ENCODE peak calls at places on chromosomes 7 and 10, in eight cellular contexts. B, O, R, A, Y, L, Q and N are unnamed samples.

GRCh38 chr7:17403996-17404395 is 105.5 kb downstream of the AHR start:
- DNase-seq in B (no peak), R (no peak), L (no peak), Q (no peak), O (no peak), A (no peak), Y (peak), N (no peak)

GRCh38 chr7:134836447-134836846 is 57.0 kb downstream of the CALD1 start:
- DNase-seq in Q (no peak), L (no peak), O (no peak), Y (peak), A (no peak), B (no peak), R (no peak), N (no peak)

GRCh38 chr10:79019441-79019840 is 49.3 kb upstream of the ZMIZ1 start:
- DNase-seq in Y (no peak), O (no peak), R (no peak), A (no peak), L (peak), Q (no peak), B (no peak), N (no peak)

GRCh38 chr10:119817991-119818888 is 54.4 kb downstream of the MCMBP start:
- DNase-seq in Q (no peak), B (no peak), Y (peak), L (peak), A (peak), R (peak), O (no peak), N (peak)

GRCh38 chr7:36723951-36724664 is at the start of gene AOAH:
- DNase-seq in O (peak), A (no peak), Q (no peak), R (no peak), B (peak), Y (no peak), L (peak), N (peak)

GRCh38 chr7:105691029-105691691 is 109.9 kb upstream of the EFCAB10 start:
- DNase-seq in R (no peak), L (no peak), O (no peak), Y (peak), Q (no peak), B (peak), A (no peak), N (no peak)

GRCh38 chr7:34451923-34452322 is 206.1 kb upstream of the NPSR1 start:
- DNase-seq in B (no peak), R (no peak), L (no peak), Q (peak), Y (peak), A (no peak), O (no peak), N (no peak)

GRCh38 chr10:47165711-47166404 is 134.1 kb upstream of the GDF10 start:
- DNase-seq in Y (peak), O (no peak), B (no peak), L (peak), Q (no peak), A (no peak), R (no peak), N (no peak)

GRCh38 chr7:124480074-124480820 is 285.3 kb downstream of the GPR37 start:
- DNase-seq in B (no peak), L (no peak), A (no peak), O (no peak), Y (no peak), R (no peak), Q (no peak), N (no peak)

GRCh38 chr7:421056-421991 is 98.3 kb downstream of the PDGFA start:
- DNase-seq in Y (no peak), O (no peak), R (no peak), A (no peak), B (no peak), L (peak), Q (no peak), N (no peak)

GRCh38 chr10:91772461-91772860 is 25.8 kb upstream of the TNKS2 start:
- DNase-seq in A (no peak), Y (no peak), Q (no peak), R (no peak), O (no peak), L (no peak), B (no peak), N (no peak)

GRCh38 chr10:78550090-78550489 is 516.4 kb downstream of the RPS24 start:
- DNase-seq in A (no peak), B (no peak), L (no peak), Y (no peak), O (no peak), Q (no peak), R (no peak), N (no peak)

GRCh38 chr10:71094712-71095390 is 117.5 kb upstream of the UNC5B start:
- DNase-seq in Y (no peak), B (no peak), Q (no peak), A (no peak), R (no peak), L (no peak), O (no peak), N (no peak)

GRCh38 chr10:11663763-11664555 is 52.5 kb upstream of the USP6NL start:
- DNase-seq in Q (no peak), R (no peak), Y (no peak), A (no peak), B (peak), L (peak), O (no peak), N (no peak)

GRCh38 chr10:96765406-96766240 is 45.3 kb upstream of the PIK3AP1 start:
- DNase-seq in Q (peak), O (no peak), L (peak), Y (peak), R (peak), B (peak), A (peak), N (peak)

GRCh38 chr7:150806454-150806853 is 5.9 kb downstream of the TMEM176A start:
- DNase-seq in A (no peak), L (no peak), Q (no peak), R (no peak), O (no peak), B (no peak), Y (no peak), N (no peak)

GRCh38 chr7:156230576-156230975 is 410.0 kb upstream of the RNF32 start:
- DNase-seq in L (no peak), R (no peak), Q (no peak), B (no peak), O (no peak), Y (no peak), A (no peak), N (no peak)

GRCh38 chr10:5951721-5952407 is 25.5 kb downstream of the IL15RA start:
- DNase-seq in O (no peak), B (no peak), Q (no peak), R (no peak), A (no peak), L (peak), Y (no peak), N (no peak)

GRCh38 chr7:87332321-87332720 is 13.1 kb upstream of the CROT start:
- DNase-seq in R (no peak), L (no peak), Y (no peak), Q (no peak), O (no peak), A (no peak), B (no peak), N (no peak)

GRCh38 chr7:31488562-31489203 is 25.2 kb upstream of the ITPRID1 start:
- DNase-seq in A (no peak), B (no peak), Q (peak), R (peak), L (no peak), O (no peak), Y (no peak), N (no peak)

GRCh38 chr7:82477733-82478515 is 34.3 kb upstream of the CACNA2D1 start:
- DNase-seq in B (no peak), Q (no peak), A (no peak), Y (no peak), R (no peak), L (no peak), O (no peak), N (no peak)

DNA sequence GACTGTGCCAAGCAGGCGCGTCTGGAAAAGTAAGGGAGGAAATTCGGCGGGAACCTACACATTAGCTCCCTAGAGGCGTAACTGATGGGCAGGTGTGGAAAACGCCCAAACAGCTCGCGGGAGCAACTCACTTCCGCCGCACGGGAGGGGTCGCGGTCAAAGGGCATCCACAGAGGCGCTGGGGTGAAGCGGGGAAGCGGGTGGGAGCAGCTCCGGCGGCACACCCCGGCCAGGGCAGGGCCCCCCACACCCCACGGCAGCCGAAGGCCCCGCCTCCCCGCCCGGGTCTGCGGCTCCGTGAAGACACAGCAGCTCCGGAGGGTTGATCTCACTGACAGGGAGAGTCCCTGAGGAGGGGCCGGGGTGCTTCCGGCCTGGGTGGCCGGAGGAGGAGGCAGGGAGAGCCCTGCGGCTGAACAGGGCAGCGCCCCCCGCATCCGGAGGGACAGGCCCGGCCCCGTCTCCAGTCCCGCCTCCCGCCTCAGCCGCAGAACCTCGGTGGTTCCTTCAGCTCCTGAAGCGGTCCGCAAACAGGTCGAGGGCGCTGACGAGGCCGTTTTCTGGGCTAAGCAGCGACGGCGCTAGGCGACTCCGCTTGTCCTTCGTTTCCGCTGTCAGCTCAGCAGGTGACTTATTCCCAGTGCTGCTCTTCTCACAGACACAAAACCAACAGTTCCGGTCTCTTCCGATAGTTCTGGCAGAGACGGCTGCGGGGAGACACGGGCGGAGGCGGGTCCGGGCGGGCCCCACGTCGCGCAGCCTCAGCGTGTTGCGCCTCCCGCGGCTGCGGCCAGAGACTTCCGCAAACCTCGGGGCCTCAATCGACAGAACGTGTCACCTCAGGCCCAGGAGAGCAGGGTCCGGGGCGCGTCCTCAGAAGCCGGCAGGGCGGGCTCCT is 276.1 kb downstream of the DNAJB6 start:
- DNase-seq in B (peak), L (peak), Y (peak), Q (no peak), R (no peak), O (no peak), A (no peak), N (peak)
- TF ChIP-seq CTCF in B (no peak), L (no peak), Y (no peak), Q (no peak), R (no peak), O (no peak), A (no peak), N (no peak)

GRCh38 chr10:117178190-117178589 is 19.1 kb upstream of the KCNK18 start:
- DNase-seq in R (no peak), A (no peak), Y (no peak), L (no peak), Q (no peak), O (no peak), B (no peak), N (no peak)

GRCh38 chr10:117175901-117176534 is 21.3 kb upstream of the KCNK18 start:
- DNase-seq in L (peak), R (peak), A (peak), Q (peak), Y (peak), B (peak), O (no peak), N (peak)

GRCh38 chr10:117174439-117175214 is 22.7 kb upstream of the KCNK18 start:
- DNase-seq in Y (peak), A (peak), L (peak), R (peak), Q (peak), O (no peak), B (peak), N (peak)

GRCh38 chr10:117170244-117170643 is 27.0 kb upstream of the KCNK18 start:
- DNase-seq in Y (no peak), O (no peak), R (no peak), L (no peak), Q (no peak), B (no peak), A (no peak), N (no peak)

DNA sequence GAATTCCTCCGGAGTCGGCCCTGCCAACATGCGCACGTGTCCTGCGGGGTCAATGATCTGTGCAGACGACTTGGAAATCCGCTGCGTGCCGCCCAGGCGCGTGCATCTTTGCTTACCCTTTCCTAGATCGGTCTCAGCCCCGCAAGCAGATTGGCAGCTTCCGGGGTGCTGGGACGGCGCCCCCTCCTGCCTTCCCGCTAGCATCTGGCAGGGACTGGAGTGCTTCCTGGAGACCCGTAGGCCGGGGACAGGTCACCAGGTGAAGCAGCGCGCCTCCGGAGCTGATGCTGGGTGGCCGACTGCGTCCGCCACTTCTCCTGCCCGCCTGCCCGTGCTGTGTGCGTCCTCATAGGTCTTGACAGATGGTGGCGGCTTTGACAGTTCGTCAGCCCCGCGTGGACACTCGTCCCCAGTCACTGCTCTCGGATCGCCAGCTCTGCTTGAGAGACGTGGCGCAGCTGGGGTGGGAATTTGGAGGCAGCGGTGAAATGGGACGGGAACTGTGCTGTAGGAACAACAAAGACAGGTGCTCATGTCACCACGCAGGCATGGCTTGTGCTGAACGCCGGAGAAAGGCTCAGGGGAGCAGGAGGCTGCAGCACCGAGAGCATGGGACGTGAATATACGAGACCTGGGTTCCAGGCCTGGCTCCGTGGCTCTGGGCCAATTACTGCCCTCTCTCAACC is 21.9 kb upstream of the KCNK18 start:
- DNase-seq in R (no peak), B (no peak), A (peak), Y (no peak), Q (peak), L (peak), O (no peak), N (no peak)
- TF ChIP-seq CTCF in R (peak), B (peak), A (no peak), Y (no peak), Q (no peak), L (no peak), O (no peak), N (peak)

GRCh38 chr10:66642217-66642616 is 283.6 kb upstream of the LRRTM3 start:
- DNase-seq in Y (no peak), L (no peak), B (no peak), Q (no peak), A (no peak), O (no peak), R (no peak), N (no peak)

GRCh38 chr10:66639351-66639750 is 286.5 kb upstream of the LRRTM3 start:
- DNase-seq in A (no peak), Q (no peak), L (no peak), Y (no peak), R (no peak), O (no peak), B (no peak), N (no peak)

GRCh38 chr10:66637273-66638036 is 288.4 kb upstream of the LRRTM3 start:
- DNase-seq in B (no peak), Y (no peak), Q (peak), A (no peak), L (no peak), R (no peak), O (no peak), N (no peak)
- TF ChIP-seq CTCF in B (no peak), Y (no peak), Q (no peak), A (no peak), L (no peak), R (no peak), O (no peak), N (no peak)

GRCh38 chr10:32713560-32713959 is 244.5 kb downstream of the ITGB1 start:
- DNase-seq in L (no peak), R (no peak), O (no peak), B (no peak), Y (no peak), A (no peak), Q (peak), N (no peak)
- TF ChIP-seq CTCF in L (no peak), R (no peak), O (no peak), B (no peak), Y (peak), A (no peak), Q (no peak), N (no peak)

GRCh38 chr10:48444861-48445841 is 138.7 kb downstream of the MAPK8 start:
- DNase-seq in R (no peak), A (no peak), B (no peak), O (no peak), Q (peak), Y (no peak), L (peak), N (no peak)
- TF ChIP-seq CTCF in R (no peak), A (no peak), B (no peak), O (no peak), Q (no peak), Y (peak), L (no peak), N (no peak)

GRCh38 chr7:91993976-91994375 is 53.3 kb downstream of the AKAP9 start:
- DNase-seq in O (no peak), R (no peak), L (no peak), A (no peak), Q (no peak), B (no peak), Y (no peak), N (no peak)

GRCh38 chr7:91999631-92000571 is 59.2 kb downstream of the AKAP9 start:
- DNase-seq in Q (no peak), L (no peak), Y (no peak), O (no peak), B (no peak), R (no peak), A (no peak), N (no peak)

GRCh38 chr7:91995391-91995790 is 54.7 kb downstream of the AKAP9 start:
- DNase-seq in A (no peak), B (no peak), Y (no peak), Q (no peak), O (no peak), R (no peak), L (no peak), N (no peak)
- TF ChIP-seq CTCF in A (no peak), B (no peak), Y (no peak), Q (no peak), O (no peak), R (no peak), L (no peak), N (no peak)